ENCODE peak calls at places on chromosome 1, in seven cellular contexts. One of them, this sample, is unnamed.

GRCh38 chr1:229129306-229130027 is 141.4 kb upstream of the RAB4A start:
- DNase-seq in tibial nerve: no peak
- DNase-seq in BJ: no peak
- DNase-seq in astrocyte of the cerebellum: no peak
- DNase-seq in epithelial cell of esophagus: no peak
- DNase-seq in fibroblast of pulmonary artery: no peak
- DNase-seq in neural progenitor cell: no peak
- DNase-seq in this sample: no peak

GRCh38 chr1:17919525-17920439 is 164.6 kb downstream of the ACTL8 start:
- DNase-seq in tibial nerve: no peak
- DNase-seq in BJ: no peak
- DNase-seq in astrocyte of the cerebellum: peak
- DNase-seq in epithelial cell of esophagus: peak
- DNase-seq in fibroblast of pulmonary artery: peak
- DNase-seq in neural progenitor cell: peak
- DNase-seq in this sample: peak

GRCh38 chr1:214702561-214702960 is 99.6 kb downstream of the CENPF start:
- DNase-seq in tibial nerve: no peak
- DNase-seq in BJ: no peak
- DNase-seq in astrocyte of the cerebellum: no peak
- DNase-seq in epithelial cell of esophagus: no peak
- DNase-seq in fibroblast of pulmonary artery: no peak
- DNase-seq in neural progenitor cell: no peak
- DNase-seq in this sample: no peak

GRCh38 chr1:6033986-6034749 is 11.5 kb upstream of the KCNAB2 start:
- DNase-seq in tibial nerve: no peak
- DNase-seq in BJ: no peak
- DNase-seq in astrocyte of the cerebellum: no peak
- DNase-seq in epithelial cell of esophagus: peak
- DNase-seq in fibroblast of pulmonary artery: peak
- DNase-seq in neural progenitor cell: peak
- DNase-seq in this sample: no peak

GRCh38 chr1:203649551-203650011 is 22.9 kb downstream of the ATP2B4 start:
- DNase-seq in tibial nerve: no peak
- DNase-seq in BJ: no peak
- DNase-seq in astrocyte of the cerebellum: no peak
- DNase-seq in epithelial cell of esophagus: peak
- DNase-seq in fibroblast of pulmonary artery: no peak
- DNase-seq in neural progenitor cell: no peak
- DNase-seq in this sample: no peak

GRCh38 chr1:10650591-10651216 is 145.7 kb downstream of the CASZ1 start:
- DNase-seq in tibial nerve: no peak
- DNase-seq in BJ: no peak
- DNase-seq in astrocyte of the cerebellum: no peak
- DNase-seq in epithelial cell of esophagus: no peak
- DNase-seq in fibroblast of pulmonary artery: no peak
- DNase-seq in neural progenitor cell: no peak
- DNase-seq in this sample: no peak

GRCh38 chr1:200925821-200926220 is 31.1 kb downstream of the INAVA start:
- DNase-seq in tibial nerve: no peak
- DNase-seq in BJ: no peak
- DNase-seq in astrocyte of the cerebellum: peak
- DNase-seq in epithelial cell of esophagus: peak
- DNase-seq in fibroblast of pulmonary artery: peak
- DNase-seq in neural progenitor cell: no peak
- DNase-seq in this sample: no peak

GRCh38 chr1:186605762-186606350 is 74.4 kb downstream of the PTGS2 start:
- DNase-seq in tibial nerve: peak
- DNase-seq in BJ: no peak
- DNase-seq in astrocyte of the cerebellum: peak
- DNase-seq in epithelial cell of esophagus: peak
- DNase-seq in fibroblast of pulmonary artery: peak
- DNase-seq in neural progenitor cell: peak
- DNase-seq in this sample: peak

GRCh38 chr1:158078569-158079080 is 85.2 kb downstream of the KIRREL1 start:
- DNase-seq in tibial nerve: no peak
- DNase-seq in BJ: no peak
- DNase-seq in astrocyte of the cerebellum: no peak
- DNase-seq in epithelial cell of esophagus: no peak
- DNase-seq in fibroblast of pulmonary artery: no peak
- DNase-seq in neural progenitor cell: no peak
- DNase-seq in this sample: no peak

GRCh38 chr1:185317886-185318310 is 855 bp upstream of the IVNS1ABP start:
- DNase-seq in tibial nerve: no peak
- DNase-seq in BJ: no peak
- DNase-seq in astrocyte of the cerebellum: no peak
- DNase-seq in epithelial cell of esophagus: peak
- DNase-seq in fibroblast of pulmonary artery: no peak
- DNase-seq in neural progenitor cell: no peak
- DNase-seq in this sample: peak

GRCh38 chr1:66197785-66198184 is 336.2 kb upstream of the SGIP1 start:
- DNase-seq in tibial nerve: no peak
- DNase-seq in BJ: no peak
- DNase-seq in astrocyte of the cerebellum: no peak
- DNase-seq in epithelial cell of esophagus: no peak
- DNase-seq in fibroblast of pulmonary artery: no peak
- DNase-seq in neural progenitor cell: no peak
- DNase-seq in this sample: no peak

GRCh38 chr1:221165331-221166161 is 286.3 kb downstream of the HLX start:
- DNase-seq in tibial nerve: no peak
- DNase-seq in BJ: no peak
- DNase-seq in astrocyte of the cerebellum: no peak
- DNase-seq in epithelial cell of esophagus: no peak
- DNase-seq in fibroblast of pulmonary artery: peak
- DNase-seq in neural progenitor cell: no peak
- DNase-seq in this sample: no peak

GRCh38 chr1:17233675-17234074 is 15.2 kb upstream of the PADI3 start:
- DNase-seq in tibial nerve: peak
- DNase-seq in BJ: peak
- DNase-seq in astrocyte of the cerebellum: peak
- DNase-seq in epithelial cell of esophagus: peak
- DNase-seq in fibroblast of pulmonary artery: peak
- DNase-seq in neural progenitor cell: no peak
- DNase-seq in this sample: peak

GRCh38 chr1:206587904-206588303 is 24.4 kb downstream of the EIF2D start:
- DNase-seq in tibial nerve: no peak
- DNase-seq in BJ: no peak
- DNase-seq in astrocyte of the cerebellum: no peak
- DNase-seq in epithelial cell of esophagus: no peak
- DNase-seq in fibroblast of pulmonary artery: no peak
- DNase-seq in neural progenitor cell: peak
- DNase-seq in this sample: no peak

GRCh38 chr1:206589206-206589605 is 23.1 kb downstream of the EIF2D start:
- DNase-seq in tibial nerve: no peak
- DNase-seq in BJ: peak
- DNase-seq in astrocyte of the cerebellum: peak
- DNase-seq in epithelial cell of esophagus: peak
- DNase-seq in fibroblast of pulmonary artery: peak
- DNase-seq in neural progenitor cell: no peak
- DNase-seq in this sample: peak

GRCh38 chr1:206590025-206590834 is 22.0 kb downstream of the EIF2D start:
- DNase-seq in tibial nerve: no peak
- DNase-seq in BJ: peak
- DNase-seq in astrocyte of the cerebellum: no peak
- DNase-seq in epithelial cell of esophagus: peak
- DNase-seq in fibroblast of pulmonary artery: peak
- DNase-seq in neural progenitor cell: peak
- DNase-seq in this sample: peak

GRCh38 chr1:206586501-206587445 is 25.5 kb downstream of the EIF2D start:
- DNase-seq in tibial nerve: no peak
- DNase-seq in BJ: no peak
- DNase-seq in astrocyte of the cerebellum: no peak
- DNase-seq in epithelial cell of esophagus: peak
- DNase-seq in fibroblast of pulmonary artery: no peak
- DNase-seq in neural progenitor cell: no peak
- DNase-seq in this sample: no peak

GRCh38 chr1:206588492-206588891 is 23.8 kb downstream of the EIF2D start:
- DNase-seq in tibial nerve: no peak
- DNase-seq in BJ: no peak
- DNase-seq in astrocyte of the cerebellum: no peak
- DNase-seq in epithelial cell of esophagus: no peak
- DNase-seq in fibroblast of pulmonary artery: no peak
- DNase-seq in neural progenitor cell: no peak
- DNase-seq in this sample: no peak
- H3K4me3 ChIP-seq in tibial nerve: no peak
- H3K4me3 ChIP-seq in BJ: no peak
- H3K4me3 ChIP-seq in astrocyte of the cerebellum: no peak
- H3K4me3 ChIP-seq in epithelial cell of esophagus: no peak
- H3K4me3 ChIP-seq in fibroblast of pulmonary artery: no peak
- H3K4me3 ChIP-seq in neural progenitor cell: no peak
- H3K4me3 ChIP-seq in this sample: no peak

DNA sequence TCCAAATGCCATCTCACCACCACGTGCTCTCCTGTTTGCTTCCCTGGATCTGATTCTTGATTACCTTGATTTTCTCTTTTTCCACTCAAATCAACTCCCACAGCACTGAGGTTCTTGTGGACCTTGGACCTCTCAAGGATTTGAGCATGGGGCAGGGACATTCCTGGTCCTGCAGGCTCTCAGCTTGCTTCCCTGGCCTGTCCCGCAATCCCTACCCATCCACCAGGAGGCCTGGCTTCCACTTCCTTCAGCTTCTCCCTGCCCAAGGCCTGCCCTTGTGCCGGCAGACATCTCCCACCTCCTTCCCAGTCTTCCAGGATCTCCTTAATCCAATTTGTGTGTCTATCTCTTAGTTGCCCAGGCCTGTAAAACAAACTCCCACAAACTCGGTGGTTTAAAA is 21.6 kb downstream of the PLA2G2A start:
- DNase-seq in tibial nerve: no peak
- DNase-seq in BJ: no peak
- DNase-seq in astrocyte of the cerebellum: no peak
- DNase-seq in epithelial cell of esophagus: no peak
- DNase-seq in fibroblast of pulmonary artery: no peak
- DNase-seq in neural progenitor cell: no peak
- DNase-seq in this sample: no peak
- TF ChIP-seq CTCF in tibial nerve: no peak
- TF ChIP-seq CTCF in BJ: no peak
- TF ChIP-seq CTCF in astrocyte of the cerebellum: peak
- TF ChIP-seq CTCF in epithelial cell of esophagus: no peak
- TF ChIP-seq CTCF in fibroblast of pulmonary artery: peak
- TF ChIP-seq CTCF in neural progenitor cell: peak
- TF ChIP-seq CTCF in this sample: no peak

GRCh38 chr1:153791856-153792253 is 16.6 kb downstream of the SLC27A3 start:
- DNase-seq in tibial nerve: no peak
- DNase-seq in BJ: no peak
- DNase-seq in astrocyte of the cerebellum: no peak
- DNase-seq in epithelial cell of esophagus: peak
- DNase-seq in fibroblast of pulmonary artery: no peak
- DNase-seq in neural progenitor cell: no peak
- DNase-seq in this sample: peak

GRCh38 chr1:153789478-153790148 is 14.4 kb downstream of the SLC27A3 start:
- DNase-seq in tibial nerve: no peak
- DNase-seq in BJ: no peak
- DNase-seq in astrocyte of the cerebellum: no peak
- DNase-seq in epithelial cell of esophagus: no peak
- DNase-seq in fibroblast of pulmonary artery: no peak
- DNase-seq in neural progenitor cell: no peak
- DNase-seq in this sample: no peak

GRCh38 chr1:153792631-153793041 is 17.4 kb downstream of the SLC27A3 start:
- DNase-seq in tibial nerve: no peak
- DNase-seq in BJ: no peak
- DNase-seq in astrocyte of the cerebellum: no peak
- DNase-seq in epithelial cell of esophagus: no peak
- DNase-seq in fibroblast of pulmonary artery: no peak
- DNase-seq in neural progenitor cell: peak
- DNase-seq in this sample: no peak

GRCh38 chr1:153790282-153790995 is 15.2 kb downstream of the SLC27A3 start:
- DNase-seq in tibial nerve: peak
- DNase-seq in BJ: peak
- DNase-seq in astrocyte of the cerebellum: no peak
- DNase-seq in epithelial cell of esophagus: no peak
- DNase-seq in fibroblast of pulmonary artery: peak
- DNase-seq in neural progenitor cell: no peak
- DNase-seq in this sample: peak

GRCh38 chr1:153790996-153791855 is 16.0 kb downstream of the SLC27A3 start:
- DNase-seq in tibial nerve: no peak
- DNase-seq in BJ: peak
- DNase-seq in astrocyte of the cerebellum: peak
- DNase-seq in epithelial cell of esophagus: no peak
- DNase-seq in fibroblast of pulmonary artery: peak
- DNase-seq in neural progenitor cell: no peak
- DNase-seq in this sample: peak
- H3K4me3 ChIP-seq in tibial nerve: peak
- H3K4me3 ChIP-seq in BJ: peak
- H3K4me3 ChIP-seq in astrocyte of the cerebellum: no peak
- H3K4me3 ChIP-seq in epithelial cell of esophagus: no peak
- H3K4me3 ChIP-seq in fibroblast of pulmonary artery: peak
- H3K4me3 ChIP-seq in neural progenitor cell: no peak
- H3K4me3 ChIP-seq in this sample: peak

DNA sequence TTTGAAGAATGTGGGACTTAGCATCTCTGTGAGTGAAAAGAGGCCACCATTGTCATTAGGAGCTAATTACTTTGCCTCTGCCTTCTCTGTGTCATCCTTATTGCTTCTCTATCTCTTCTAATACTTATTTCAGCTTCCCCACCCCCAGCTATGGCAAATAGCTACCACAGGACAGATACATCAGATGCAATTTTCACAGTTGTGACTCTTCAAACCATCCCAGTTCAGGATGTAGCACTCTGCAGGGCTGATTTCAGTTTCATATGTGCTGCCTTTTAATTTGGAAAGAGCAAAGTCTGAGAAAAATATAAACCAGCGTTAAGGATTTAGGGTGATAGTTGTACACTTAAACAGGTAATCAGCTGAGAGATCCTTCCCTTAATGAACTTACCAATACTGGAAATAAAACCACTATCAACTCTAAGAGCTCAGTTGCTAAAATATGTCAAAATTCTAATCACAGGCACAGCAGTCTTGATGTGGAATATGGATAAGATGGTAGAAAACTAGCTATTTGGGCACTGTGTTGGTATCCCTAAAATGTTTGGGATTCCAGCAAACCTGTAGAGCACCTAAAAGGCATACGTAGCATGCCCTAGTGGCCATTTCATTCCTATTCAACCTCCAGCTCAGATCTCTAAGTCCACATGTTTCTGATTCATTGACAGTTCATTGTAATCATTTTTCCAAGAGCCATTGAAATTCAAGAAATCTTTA is 148.4 kb downstream of the SYT2 start:
- DNase-seq in tibial nerve: no peak
- DNase-seq in BJ: no peak
- DNase-seq in astrocyte of the cerebellum: no peak
- DNase-seq in epithelial cell of esophagus: no peak
- DNase-seq in fibroblast of pulmonary artery: no peak
- DNase-seq in neural progenitor cell: no peak
- DNase-seq in this sample: no peak
- TF ChIP-seq CTCF in tibial nerve: peak
- TF ChIP-seq CTCF in BJ: peak
- TF ChIP-seq CTCF in astrocyte of the cerebellum: peak
- TF ChIP-seq CTCF in epithelial cell of esophagus: peak
- TF ChIP-seq CTCF in fibroblast of pulmonary artery: peak
- TF ChIP-seq CTCF in neural progenitor cell: peak
- TF ChIP-seq CTCF in this sample: no peak

This sample was measured in foreskin fibroblast.